ENCODE peak calls at places on chromosomes 16 and 17, in six cellular contexts. One of them, this sample, is unnamed.

GRCh38 chr17:30062372-30062771 is 54.2 kb upstream of the NSRP1 start:
- DNase-seq in HFFc6: no peak
- DNase-seq in nephron progenitor cell: no peak
- DNase-seq in NCI-H1105: no peak
- DNase-seq in HAP-1: no peak
- DNase-seq in memory B cell: no peak
- DNase-seq in this sample: no peak

GRCh38 chr17:38967290-38967738 is at the start of gene FBXO47:
- DNase-seq in HFFc6: no peak
- DNase-seq in nephron progenitor cell: peak
- DNase-seq in NCI-H1105: no peak
- DNase-seq in HAP-1: peak
- DNase-seq in memory B cell: peak
- DNase-seq in this sample: peak

GRCh38 chr17:41760878-41761277 is 25.6 kb downstream of the JUP start:
- DNase-seq in HFFc6: no peak
- DNase-seq in nephron progenitor cell: no peak
- DNase-seq in NCI-H1105: no peak
- DNase-seq in HAP-1: no peak
- DNase-seq in memory B cell: no peak
- DNase-seq in this sample: no peak

GRCh38 chr17:19238167-19238505 is 970 bp downstream of the EPN2 start:
- DNase-seq in HFFc6: no peak
- DNase-seq in nephron progenitor cell: peak
- DNase-seq in NCI-H1105: no peak
- DNase-seq in HAP-1: peak
- DNase-seq in memory B cell: peak
- DNase-seq in this sample: no peak

GRCh38 chr16:72021043-72021442 is 12.5 kb downstream of the DHODH start:
- DNase-seq in HFFc6: no peak
- DNase-seq in nephron progenitor cell: peak
- DNase-seq in NCI-H1105: no peak
- DNase-seq in HAP-1: peak
- DNase-seq in memory B cell: no peak
- DNase-seq in this sample: no peak

GRCh38 chr17:61323015-61323379 is 76.6 kb upstream of the TBX2 start:
- DNase-seq in HFFc6: no peak
- DNase-seq in nephron progenitor cell: no peak
- DNase-seq in NCI-H1105: no peak
- DNase-seq in HAP-1: peak
- DNase-seq in memory B cell: no peak
- DNase-seq in this sample: no peak

GRCh38 chr16:81558077-81558443 is 113.5 kb downstream of the CMIP start:
- DNase-seq in HFFc6: no peak
- DNase-seq in nephron progenitor cell: no peak
- DNase-seq in NCI-H1105: no peak
- DNase-seq in HAP-1: no peak
- DNase-seq in memory B cell: no peak
- DNase-seq in this sample: no peak

GRCh38 chr16:12458591-12459400 is 344.9 kb downstream of the CPPED1 start:
- DNase-seq in HFFc6: no peak
- DNase-seq in nephron progenitor cell: no peak
- DNase-seq in NCI-H1105: no peak
- DNase-seq in HAP-1: no peak
- DNase-seq in memory B cell: no peak
- DNase-seq in this sample: peak

GRCh38 chr17:14736631-14737030 is 435.8 kb downstream of the HS3ST3B1 start:
- DNase-seq in HFFc6: no peak
- DNase-seq in nephron progenitor cell: no peak
- DNase-seq in NCI-H1105: no peak
- DNase-seq in HAP-1: no peak
- DNase-seq in memory B cell: no peak
- DNase-seq in this sample: no peak

GRCh38 chr17:44672479-44673093 is 16.3 kb downstream of the MEIOC start:
- DNase-seq in HFFc6: peak
- DNase-seq in nephron progenitor cell: no peak
- DNase-seq in NCI-H1105: no peak
- DNase-seq in HAP-1: no peak
- DNase-seq in memory B cell: no peak
- DNase-seq in this sample: no peak

GRCh38 chr17:27633312-27634025 is 2.5 kb downstream of the LGALS9 start:
- DNase-seq in HFFc6: no peak
- DNase-seq in nephron progenitor cell: no peak
- DNase-seq in NCI-H1105: no peak
- DNase-seq in HAP-1: no peak
- DNase-seq in memory B cell: no peak
- DNase-seq in this sample: no peak

GRCh38 chr16:79868841-79869240 is 268.3 kb upstream of the MAF start:
- DNase-seq in HFFc6: no peak
- DNase-seq in nephron progenitor cell: no peak
- DNase-seq in NCI-H1105: no peak
- DNase-seq in HAP-1: no peak
- DNase-seq in memory B cell: no peak
- DNase-seq in this sample: no peak

GRCh38 chr17:17191961-17192381 is 14.2 kb downstream of the PLD6 start:
- DNase-seq in HFFc6: no peak
- DNase-seq in nephron progenitor cell: no peak
- DNase-seq in NCI-H1105: no peak
- DNase-seq in HAP-1: peak
- DNase-seq in memory B cell: no peak
- DNase-seq in this sample: no peak

GRCh38 chr17:41645371-41646063 is 21.1 kb upstream of the KRT17 start:
- DNase-seq in HFFc6: peak
- DNase-seq in nephron progenitor cell: no peak
- DNase-seq in NCI-H1105: no peak
- DNase-seq in HAP-1: no peak
- DNase-seq in memory B cell: no peak
- DNase-seq in this sample: no peak

GRCh38 chr16:65126845-65127624 is 5.2 kb upstream of the CDH11 start:
- DNase-seq in HFFc6: no peak
- DNase-seq in nephron progenitor cell: no peak
- DNase-seq in NCI-H1105: no peak
- DNase-seq in HAP-1: no peak
- DNase-seq in memory B cell: no peak
- DNase-seq in this sample: no peak

GRCh38 chr17:75927286-75927922 is 13.4 kb downstream of the FBF1 start:
- DNase-seq in HFFc6: no peak
- DNase-seq in nephron progenitor cell: no peak
- DNase-seq in NCI-H1105: peak
- DNase-seq in HAP-1: peak
- DNase-seq in memory B cell: no peak
- DNase-seq in this sample: no peak

GRCh38 chr16:4264546-4264945 is 8.3 kb downstream of the TFAP4 start:
- DNase-seq in HFFc6: no peak
- DNase-seq in nephron progenitor cell: no peak
- DNase-seq in NCI-H1105: no peak
- DNase-seq in HAP-1: no peak
- DNase-seq in memory B cell: no peak
- DNase-seq in this sample: no peak

GRCh38 chr16:71630808-71631207 is 4.8 kb downstream of the MARVELD3 start:
- DNase-seq in HFFc6: no peak
- DNase-seq in nephron progenitor cell: no peak
- DNase-seq in NCI-H1105: no peak
- DNase-seq in HAP-1: no peak
- DNase-seq in memory B cell: no peak
- DNase-seq in this sample: no peak

GRCh38 chr17:64111831-64112230 is 18.1 kb downstream of the ERN1 start:
- DNase-seq in HFFc6: no peak
- DNase-seq in nephron progenitor cell: no peak
- DNase-seq in NCI-H1105: no peak
- DNase-seq in HAP-1: no peak
- DNase-seq in memory B cell: no peak
- DNase-seq in this sample: no peak

This sample was measured in stimulated activated naive CD4-positive, alpha-beta T cell.